ENCODE peak calls at places on chromosomes 12 and 14, in four cellular contexts. U, D, Q and V are unnamed samples.

GRCh38 chr12:121767525-121768016 is 25.9 kb downstream of the RHOF start:
- DNase-seq in U (peak), D (no peak), Q (no peak), V (no peak)

GRCh38 chr12:15356831-15357456 is 34.6 kb downstream of the PTPRO start:
- DNase-seq in U (no peak), D (no peak), Q (no peak), V (no peak)

GRCh38 chr12:5171701-5172100 is 128.0 kb downstream of the KCNA5 start:
- DNase-seq in U (no peak), D (peak), Q (peak), V (no peak)

GRCh38 chr14:92709340-92710000 is 39.0 kb downstream of the LGMN start:
- DNase-seq in U (no peak), D (no peak), Q (no peak), V (no peak)

GRCh38 chr14:100440758-100441203 is 117.6 kb downstream of the SLC25A47 start:
- DNase-seq in U (no peak), D (no peak), Q (no peak), V (no peak)

GRCh38 chr14:58677525-58677924 is 39.8 kb downstream of the DACT1 start:
- DNase-seq in U (no peak), D (no peak), Q (no peak), V (no peak)

GRCh38 chr12:51974646-51975045 is 23.1 kb downstream of the ACVR1B start:
- DNase-seq in U (no peak), D (no peak), Q (no peak), V (no peak)

GRCh38 chr12:20345866-20346265 is 22.5 kb upstream of the PDE3A start:
- DNase-seq in U (no peak), D (no peak), Q (no peak), V (no peak)

GRCh38 chr12:123396954-123397353 is 13.0 kb downstream of the KMT5A start:
- DNase-seq in U (no peak), D (peak), Q (no peak), V (no peak)

GRCh38 chr12:5037795-5038357 is 5.8 kb upstream of the KCNA5 start:
- DNase-seq in U (no peak), D (no peak), Q (no peak), V (no peak)

GRCh38 chr12:74641262-74641661 is 103.6 kb downstream of the ATXN7L3B start:
- DNase-seq in U (no peak), D (no peak), Q (no peak), V (no peak)

GRCh38 chr14:69262516-69262915 is 2.6 kb downstream of the GALNT16 start:
- DNase-seq in U (peak), D (no peak), Q (no peak), V (no peak)

GRCh38 chr12:62726471-62726980 is 208.4 kb downstream of the PPM1H start:
- DNase-seq in U (no peak), D (peak), Q (no peak), V (no peak)

GRCh38 chr14:77467801-77468200 is 9.9 kb downstream of the AHSA1 start:
- DNase-seq in U (no peak), D (no peak), Q (no peak), V (no peak)

GRCh38 chr12:127642208-127642607 is 624.8 kb upstream of the TMEM132C start:
- DNase-seq in U (no peak), D (no peak), Q (no peak), V (no peak)

GRCh38 chr12:47755655-47756562 is 2.8 kb downstream of the RAPGEF3 start:
- DNase-seq in U (no peak), D (no peak), Q (no peak), V (no peak)

GRCh38 chr12:2891240-2892053 is 756 bp downstream of the TULP3 start:
- DNase-seq in U (peak), D (peak), Q (no peak), V (no peak)

GRCh38 chr12:119005085-119005484 is 23.7 kb downstream of the SRRM4 start:
- DNase-seq in U (no peak), D (no peak), Q (no peak), V (no peak)

GRCh38 chr14:59679872-59680271 is 103.3 kb upstream of the CCDC175 start:
- DNase-seq in U (peak), D (peak), Q (no peak), V (no peak)

GRCh38 chr14:95432152-95433093 is 84.0 kb downstream of the SYNE3 start:
- DNase-seq in U (no peak), D (peak), Q (no peak), V (no peak)

GRCh38 chr12:122726056-122726558 is 4.5 kb downstream of the HCAR1 start:
- DNase-seq in U (no peak), D (peak), Q (no peak), V (no peak)

GRCh38 chr14:75002392-75003249 is at the start of gene EIF2B2:
- DNase-seq in U (peak), D (peak), Q (peak), V (peak)

GRCh38 chr14:92984082-92984788 is 61.3 kb downstream of the CHGA start:
- DNase-seq in U (no peak), D (no peak), Q (no peak), V (no peak)

GRCh38 chr14:98176910-98177309 is 1095.1 kb downstream of the BCL11B start:
- DNase-seq in U (no peak), D (no peak), Q (no peak), V (no peak)

GRCh38 chr12:31570880-31571279 is 20.1 kb downstream of the DENND5B start:
- DNase-seq in U (no peak), D (peak), Q (no peak), V (no peak)

GRCh38 chr12:108352591-108352990 is 13.5 kb upstream of the CMKLR1 start:
- DNase-seq in U (no peak), D (no peak), Q (no peak), V (no peak)

GRCh38 chr12:1594045-1594294 is 411 bp downstream of the FBXL14 start:
- DNase-seq in U (no peak), D (no peak), Q (no peak), V (no peak)